ENCODE peak calls at places on chromosomes 7 and 10, in nine cellular contexts. H is activated T-cell treated with anti-CD3 and anti-CD28 coated beads, Interleukin-2, amount 50 U/mL, for 48 hours; Y is pancreas; V is brain microvascular endothelial cell; N is non-pigmented ciliary epithelial cell; Z is adipocyte; B is nephron progenitor cell; M is sigmoid colon; S is Ammon's horn. J is an unnamed sample.

GRCh38 chr10:1240341-1240775 is 184.2 kb downstream of the WDR37 start:
- DNase-seq in H (no peak), Y (no peak), V (no peak), N (no peak), Z (no peak), B (peak), M (no peak), S (peak), J (peak)

GRCh38 chr7:36348256-36348655 is 41.4 kb upstream of the ANLN start:
- DNase-seq in H (no peak), Y (no peak), V (peak), N (no peak), Z (peak), B (no peak), M (no peak), S (no peak), J (no peak)

GRCh38 chr7:151801782-151802468 is 75.0 kb downstream of the PRKAG2 start:
- DNase-seq in H (no peak), Y (peak), V (no peak), N (no peak), Z (no peak), B (no peak), M (no peak), S (no peak), J (peak)

GRCh38 chr10:29736325-29737208 is 101.8 kb upstream of the SVIL start:
- DNase-seq in H (peak), Y (peak), V (peak), N (no peak), Z (peak), B (peak), M (peak), S (no peak), J (peak)

GRCh38 chr10:70664702-70665195 is 7.6 kb upstream of the ADAMTS14 start:
- DNase-seq in H (no peak), Y (no peak), V (peak), N (peak), Z (peak), B (no peak), M (peak), S (peak), J (no peak)

GRCh38 chr10:119207713-119208552 is 562 bp downstream of the GRK5 start:
- DNase-seq in H (peak), Y (peak), V (peak), N (no peak), Z (peak), B (peak), M (peak), S (peak), J (peak)

GRCh38 chr7:28847681-28848080 is 110.4 kb downstream of the TRIL start:
- DNase-seq in H (no peak), Y (no peak), V (no peak), N (no peak), Z (no peak), B (no peak), M (peak), S (no peak), J (no peak)

GRCh38 chr7:138024765-138025164 is 22.9 kb upstream of the CREB3L2 start:
- DNase-seq in H (no peak), Y (no peak), V (no peak), N (no peak), Z (no peak), B (no peak), M (no peak), S (no peak), J (no peak)

GRCh38 chr7:97015279-97015678 is 9.4 kb downstream of the DLX5 start:
- DNase-seq in H (no peak), Y (no peak), V (no peak), N (no peak), Z (no peak), B (no peak), M (no peak), S (no peak), J (no peak)

GRCh38 chr10:84117683-84118394 is 21.5 kb upstream of the GHITM start:
- DNase-seq in H (no peak), Y (no peak), V (no peak), N (no peak), Z (peak), B (no peak), M (no peak), S (no peak), J (no peak)

GRCh38 chr10:6464862-6465430 is 115.1 kb downstream of the PRKCQ start:
- DNase-seq in H (no peak), Y (no peak), V (no peak), N (no peak), Z (no peak), B (no peak), M (no peak), S (no peak), J (peak)

GRCh38 chr7:147089608-147090007 is 973.0 kb downstream of the CNTNAP2 start:
- DNase-seq in H (no peak), Y (no peak), V (no peak), N (no peak), Z (no peak), B (no peak), M (no peak), S (no peak), J (no peak)

GRCh38 chr10:8044908-8045727 is 9.4 kb upstream of the GATA3 start:
- DNase-seq in H (peak), Y (no peak), V (no peak), N (no peak), Z (no peak), B (peak), M (peak), S (no peak), J (no peak)

GRCh38 chr7:87420173-87420572 is 55.3 kb downstream of the ABCB4 start:
- DNase-seq in H (no peak), Y (no peak), V (no peak), N (no peak), Z (no peak), B (no peak), M (no peak), S (no peak), J (no peak)

GRCh38 chr7:121369462-121369861 is 26.6 kb downstream of the FAM3C start:
- DNase-seq in H (no peak), Y (no peak), V (peak), N (peak), Z (peak), B (no peak), M (no peak), S (no peak), J (no peak)

GRCh38 chr7:141577043-141577839 is 26.0 kb downstream of the AGK start:
- DNase-seq in H (no peak), Y (no peak), V (no peak), N (no peak), Z (no peak), B (no peak), M (no peak), S (no peak), J (no peak)

GRCh38 chr10:20608503-20608902 is 288.6 kb downstream of the NEBL start:
- DNase-seq in H (no peak), Y (no peak), V (no peak), N (no peak), Z (no peak), B (no peak), M (no peak), S (no peak), J (no peak)

GRCh38 chr10:124644771-124645170 is 99.4 kb downstream of the FAM53B start:
- DNase-seq in H (no peak), Y (no peak), V (no peak), N (no peak), Z (no peak), B (no peak), M (no peak), S (no peak), J (no peak)

GRCh38 chr10:113630929-113631533 is 32.8 kb downstream of the NRAP start:
- DNase-seq in H (no peak), Y (no peak), V (no peak), N (no peak), Z (no peak), B (no peak), M (no peak), S (no peak), J (no peak)

GRCh38 chr10:132538031-132538789 is 623 bp downstream of the INPP5A start:
- DNase-seq in H (peak), Y (peak), V (no peak), N (no peak), Z (no peak), B (no peak), M (peak), S (no peak), J (peak)

GRCh38 chr7:33903770-33904679 is 1.3 kb upstream of the BMPER start:
- DNase-seq in H (peak), Y (peak), V (no peak), N (no peak), Z (peak), B (peak), M (peak), S (peak), J (peak)

GRCh38 chr7:157897686-157898085 is 560.9 kb downstream of the DNAJB6 start:
- DNase-seq in H (no peak), Y (no peak), V (no peak), N (no peak), Z (no peak), B (no peak), M (no peak), S (no peak), J (no peak)

GRCh38 chr10:32005050-32005449 is 51.2 kb downstream of the KIF5B start:
- DNase-seq in H (peak), Y (no peak), V (peak), N (no peak), Z (peak), B (peak), M (no peak), S (peak), J (peak)

GRCh38 chr7:128344431-128344774 is 695 bp upstream of the RBM28 start:
- DNase-seq in H (no peak), Y (no peak), V (no peak), N (no peak), Z (no peak), B (no peak), M (no peak), S (no peak), J (no peak)

GRCh38 chr7:84877943-84878595 is 308.8 kb downstream of the SEMA3D start:
- DNase-seq in H (no peak), Y (no peak), V (no peak), N (no peak), Z (no peak), B (no peak), M (no peak), S (no peak), J (no peak)

GRCh38 chr7:44100458-44101303 is 3.5 kb upstream of the AEBP1 start:
- DNase-seq in H (no peak), Y (no peak), V (peak), N (no peak), Z (peak), B (no peak), M (peak), S (no peak), J (peak)

GRCh38 chr7:98283127-98283886 is 1.8 kb downstream of the BRI3 start:
- DNase-seq in H (no peak), Y (no peak), V (peak), N (no peak), Z (peak), B (no peak), M (peak), S (peak), J (peak)

J was measured in transverse colon.